ENCODE peak calls at places on chromosomes 7 and 10, in eight cellular contexts. O, M, N, I, G, K, A and P are unnamed samples.

GRCh38 chr7:138838166-138838565 is 40.2 kb upstream of the ATP6V0A4 start:
- DNase-seq in G (no peak), K (no peak), A (no peak), O (no peak), M (no peak), N (no peak), I (no peak), P (no peak)

GRCh38 chr10:62830577-62831122 is 14.5 kb upstream of the EGR2 start:
- DNase-seq in M (no peak), I (no peak), G (no peak), A (no peak), O (peak), N (no peak), K (no peak), P (no peak)

GRCh38 chr10:35792301-35792700 is 150.2 kb upstream of the FZD8 start:
- DNase-seq in K (no peak), I (no peak), O (no peak), M (no peak), A (no peak), G (no peak), N (no peak), P (no peak)

GRCh38 chr10:4229106-4229505 is 444.1 kb upstream of the KLF6 start:
- DNase-seq in I (no peak), N (no peak), O (no peak), M (no peak), G (no peak), A (no peak), K (no peak), P (no peak)

GRCh38 chr10:20473361-20473760 is 423.8 kb downstream of the NEBL start:
- DNase-seq in I (no peak), K (no peak), O (peak), G (no peak), N (no peak), A (no peak), M (no peak), P (no peak)

GRCh38 chr7:90246184-90246583 is 1.2 kb downstream of the CFAP69 start:
- DNase-seq in K (no peak), A (no peak), M (no peak), O (peak), I (peak), G (no peak), N (no peak), P (no peak)

GRCh38 chr10:35367107-35367859 is 31.0 kb downstream of the CCNY start:
- DNase-seq in O (no peak), K (no peak), I (no peak), G (no peak), M (no peak), A (no peak), N (no peak), P (no peak)

GRCh38 chr7:38105874-38106483 is 72.1 kb upstream of the STARD3NL start:
- DNase-seq in O (peak), N (no peak), A (no peak), K (no peak), I (peak), G (peak), M (no peak), P (no peak)

GRCh38 chr7:16847381-16847860 is 34.4 kb downstream of the AGR3 start:
- DNase-seq in I (peak), A (no peak), O (no peak), G (peak), K (no peak), M (no peak), N (no peak), P (no peak)

GRCh38 chr7:44083796-44084195 is 1.5 kb upstream of the POLM start:
- DNase-seq in I (no peak), K (no peak), O (no peak), G (no peak), N (no peak), A (no peak), M (no peak), P (no peak)

GRCh38 chr7:44084695-44085094 is 2.4 kb upstream of the POLM start:
- DNase-seq in G (no peak), A (no peak), O (no peak), M (no peak), I (peak), K (no peak), N (no peak), P (no peak)

GRCh38 chr7:44086627-44087026 is 4.3 kb upstream of the POLM start:
- DNase-seq in G (no peak), I (no peak), M (no peak), K (no peak), N (no peak), A (no peak), O (no peak), P (no peak)

GRCh38 chr7:44085549-44085948 is 3.2 kb upstream of the POLM start:
- DNase-seq in I (no peak), M (no peak), G (no peak), A (no peak), K (no peak), N (no peak), O (no peak), P (no peak)

GRCh38 chr7:44087914-44088838 is 5.8 kb upstream of the POLM start:
- DNase-seq in N (peak), G (no peak), M (peak), O (peak), A (no peak), I (peak), K (no peak), P (no peak)
- TF ChIP-seq CTCF in N (no peak), G (no peak), M (no peak), O (no peak), A (no peak), I (no peak), K (no peak), P (no peak)

DNA sequence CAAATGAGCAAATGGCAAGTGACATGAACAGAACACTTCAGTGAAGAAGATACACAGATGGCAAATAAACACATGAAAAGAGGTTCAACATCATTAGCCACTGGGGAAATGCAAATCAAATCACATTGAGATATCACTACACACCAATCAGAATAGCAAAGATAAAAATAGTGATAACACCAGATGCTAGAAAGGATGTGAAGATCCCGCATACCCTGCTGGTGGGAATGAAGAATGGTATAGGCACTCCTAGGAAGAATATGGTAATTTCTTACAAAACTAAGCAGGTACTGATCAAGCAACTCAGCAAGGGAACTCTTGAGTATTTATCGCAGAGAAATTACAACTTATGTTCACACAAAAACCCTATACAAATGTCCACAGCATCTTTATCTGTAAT is 11.2 kb downstream of the LAMB4 start:
- DNase-seq in G (no peak), I (no peak), K (no peak), O (no peak), A (no peak), N (no peak), M (no peak), P (no peak)
- TF ChIP-seq CTCF in G (no peak), I (no peak), K (no peak), O (no peak), A (no peak), N (no peak), M (no peak), P (no peak)

GRCh38 chr10:115710136-115710535 is 562.9 kb downstream of the GFRA1 start:
- DNase-seq in A (no peak), M (no peak), O (no peak), N (no peak), I (no peak), G (no peak), K (no peak), P (no peak)
- TF ChIP-seq CTCF in A (no peak), M (no peak), O (no peak), N (no peak), I (no peak), G (no peak), K (no peak), P (no peak)

DNA sequence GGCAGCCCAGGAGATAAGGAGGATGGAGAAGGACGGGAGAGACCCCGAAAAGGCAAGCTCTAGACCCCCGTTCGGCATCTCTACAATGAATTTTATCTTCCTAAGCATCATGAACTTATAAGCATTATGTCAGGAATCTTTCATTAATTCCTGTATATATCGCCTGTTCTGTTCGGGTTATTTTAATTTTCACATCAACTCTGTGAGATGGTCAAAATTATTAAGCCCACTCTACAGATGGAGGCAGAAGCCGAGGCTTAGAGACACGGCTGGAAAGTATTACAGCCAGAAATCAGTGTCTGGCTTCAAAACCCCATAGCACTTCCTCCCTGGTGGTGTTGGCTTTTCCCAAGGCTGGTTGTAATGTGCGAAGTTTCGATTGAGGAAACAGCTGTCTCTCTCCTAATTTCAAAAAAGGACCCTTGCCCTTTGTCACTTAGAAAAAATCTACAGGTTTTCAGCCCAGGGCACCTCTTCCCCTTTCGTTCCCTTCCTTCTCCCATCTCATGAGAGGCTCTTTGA is 1.5 kb upstream of the GRM8 start:
- DNase-seq in N (no peak), I (no peak), O (no peak), K (no peak), A (no peak), M (no peak), G (no peak), P (no peak)
- TF ChIP-seq CTCF in N (no peak), I (no peak), O (no peak), K (no peak), A (no peak), M (no peak), G (no peak), P (no peak)

GRCh38 chr10:68046642-68047041 is 28.4 kb downstream of the HERC4 start:
- DNase-seq in M (no peak), N (no peak), A (no peak), G (no peak), K (no peak), O (no peak), I (no peak), P (no peak)

GRCh38 chr10:68047088-68047487 is 28.0 kb downstream of the HERC4 start:
- DNase-seq in K (no peak), M (no peak), I (no peak), N (no peak), A (no peak), G (no peak), O (no peak), P (no peak)

GRCh38 chr10:68047554-68048327 is 27.3 kb downstream of the HERC4 start:
- DNase-seq in G (no peak), K (no peak), I (no peak), O (no peak), A (no peak), M (no peak), N (no peak), P (no peak)

GRCh38 chr10:68043030-68043429 is 32.1 kb downstream of the HERC4 start:
- DNase-seq in G (no peak), A (no peak), M (no peak), N (peak), O (peak), I (peak), K (no peak), P (no peak)
- TF ChIP-seq CTCF in G (no peak), A (no peak), M (no peak), N (no peak), O (no peak), I (no peak), K (no peak), P (no peak)

DNA sequence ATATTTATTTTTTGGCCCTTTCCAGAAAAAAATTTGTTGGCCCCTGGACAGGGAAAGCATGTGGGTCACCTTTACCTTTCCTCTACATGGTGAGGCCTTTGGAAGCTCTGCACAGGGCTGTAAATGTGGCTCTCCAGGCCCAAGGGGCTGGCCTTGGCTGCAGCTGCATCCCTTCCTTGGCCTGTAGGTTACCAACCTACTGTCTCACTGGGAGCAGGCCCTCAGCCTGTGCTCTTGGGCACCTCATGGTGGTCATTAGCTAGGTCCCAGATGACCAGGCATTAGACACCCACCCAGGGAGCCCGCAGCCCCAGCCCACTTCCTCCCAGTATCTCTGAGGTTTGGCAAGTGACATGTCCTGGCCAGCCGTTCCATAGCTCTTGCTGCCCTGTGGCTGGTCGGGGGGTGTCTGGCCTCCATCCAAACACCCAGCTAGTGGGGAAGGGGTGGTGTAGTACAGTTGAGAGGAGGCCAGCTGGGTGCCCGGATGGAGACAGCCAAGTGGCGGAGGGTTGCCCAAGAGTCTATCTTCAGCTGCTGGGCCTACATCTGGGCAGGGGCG is 7.1 kb upstream of the CPA5 start:
- DNase-seq in M (no peak), A (no peak), G (no peak), K (no peak), O (no peak), I (no peak), N (no peak), P (no peak)
- TF ChIP-seq CTCF in M (no peak), A (no peak), G (no peak), K (no peak), O (no peak), I (no peak), N (no peak), P (no peak)

DNA sequence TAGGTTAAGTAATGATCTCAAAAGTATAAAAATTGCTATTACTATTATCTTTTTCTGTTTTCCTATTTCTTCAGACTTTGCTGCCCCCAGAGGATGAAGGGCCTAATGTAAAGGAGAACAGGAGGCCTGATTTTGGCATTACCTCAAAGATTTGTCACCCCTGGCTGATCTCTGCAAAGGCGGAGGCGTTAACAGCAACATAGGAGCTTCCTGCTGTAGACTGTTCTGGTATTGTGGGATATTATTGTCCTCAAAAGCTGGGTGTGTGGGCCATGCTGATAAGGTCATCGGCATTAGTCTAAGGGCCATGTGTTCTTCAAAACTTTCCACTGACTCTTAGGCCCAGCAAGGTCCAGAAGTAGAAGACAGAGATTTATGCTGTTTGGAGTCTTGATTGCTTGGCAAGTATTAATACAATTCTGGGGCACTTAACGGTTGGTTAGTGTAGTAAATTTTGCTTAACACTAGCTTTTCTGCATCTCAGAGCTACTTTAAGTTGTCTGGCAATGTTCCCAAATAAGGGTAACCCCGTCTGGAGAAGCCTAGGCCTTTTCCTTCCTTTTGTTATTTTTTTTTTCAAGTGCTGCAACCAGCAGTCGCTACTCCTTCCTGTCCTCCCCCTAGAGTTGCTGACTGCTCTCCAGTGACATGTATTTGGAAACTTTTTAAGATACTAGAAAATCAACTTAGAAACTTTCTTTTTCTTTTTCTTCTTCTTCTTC is 14.0 kb upstream of the ENTPD1 start:
- DNase-seq in M (no peak), K (no peak), O (no peak), N (no peak), A (no peak), G (peak), I (peak), P (no peak)
- TF ChIP-seq CTCF in M (no peak), K (no peak), O (no peak), N (no peak), A (no peak), G (peak), I (peak), P (no peak)